ENCODE peak calls at places on chromosomes 5 and 9, in four cellular contexts. One of them, this sample, is unnamed.

GRCh38 chr9:28197653-28198052 is 624.4 kb upstream of the C9orf72 start:
- DNase-seq in Caco-2: no peak
- DNase-seq in EH: no peak
- DNase-seq in stimulated activated CD8-positive, alpha-beta memory T cell treated with anti-CD3 and anti-CD28 coated beads, Interleukin-4, amount 100 ng/mL, for 4 hours: no peak
- DNase-seq in this sample: no peak

GRCh38 chr9:72977670-72978069 is 24.8 kb upstream of the ALDH1A1 start:
- DNase-seq in Caco-2: no peak
- DNase-seq in EH: peak; percentile 37
- DNase-seq in stimulated activated CD8-positive, alpha-beta memory T cell treated with anti-CD3 and anti-CD28 coated beads, Interleukin-4, amount 100 ng/mL, for 4 hours: no peak
- DNase-seq in this sample: no peak

GRCh38 chr9:75974006-75974766 is 83.7 kb downstream of the PCSK5 start:
- DNase-seq in Caco-2: no peak
- DNase-seq in EH: peak; percentile 11
- DNase-seq in stimulated activated CD8-positive, alpha-beta memory T cell treated with anti-CD3 and anti-CD28 coated beads, Interleukin-4, amount 100 ng/mL, for 4 hours: no peak
- DNase-seq in this sample: no peak

GRCh38 chr9:13110766-13111400 is 168.6 kb downstream of the MPDZ start:
- DNase-seq in Caco-2: no peak
- DNase-seq in EH: peak; percentile 63
- DNase-seq in stimulated activated CD8-positive, alpha-beta memory T cell treated with anti-CD3 and anti-CD28 coated beads, Interleukin-4, amount 100 ng/mL, for 4 hours: no peak
- DNase-seq in this sample: no peak

GRCh38 chr5:142106061-142106460 is 2.5 kb upstream of the NDFIP1 start:
- DNase-seq in Caco-2: no peak
- DNase-seq in EH: peak; percentile 9
- DNase-seq in stimulated activated CD8-positive, alpha-beta memory T cell treated with anti-CD3 and anti-CD28 coated beads, Interleukin-4, amount 100 ng/mL, for 4 hours: no peak
- DNase-seq in this sample: no peak

GRCh38 chr5:148760945-148761638 is 65.3 kb upstream of the ADRB2 start:
- DNase-seq in Caco-2: no peak
- DNase-seq in EH: no peak
- DNase-seq in stimulated activated CD8-positive, alpha-beta memory T cell treated with anti-CD3 and anti-CD28 coated beads, Interleukin-4, amount 100 ng/mL, for 4 hours: no peak
- DNase-seq in this sample: no peak

GRCh38 chr5:15885156-15885555 is 294.4 kb downstream of the MARCHF11 start:
- DNase-seq in Caco-2: no peak
- DNase-seq in EH: peak; percentile 50
- DNase-seq in stimulated activated CD8-positive, alpha-beta memory T cell treated with anti-CD3 and anti-CD28 coated beads, Interleukin-4, amount 100 ng/mL, for 4 hours: no peak
- DNase-seq in this sample: no peak

GRCh38 chr9:107465467-107466451 is 23.8 kb downstream of the KLF4 start:
- DNase-seq in Caco-2: no peak
- DNase-seq in EH: peak; percentile 62
- DNase-seq in stimulated activated CD8-positive, alpha-beta memory T cell treated with anti-CD3 and anti-CD28 coated beads, Interleukin-4, amount 100 ng/mL, for 4 hours: no peak
- DNase-seq in this sample: peak; percentile 55

GRCh38 chr5:156913355-156913718 is 49.7 kb downstream of the TIMD4 start:
- DNase-seq in Caco-2: no peak
- DNase-seq in EH: no peak
- DNase-seq in stimulated activated CD8-positive, alpha-beta memory T cell treated with anti-CD3 and anti-CD28 coated beads, Interleukin-4, amount 100 ng/mL, for 4 hours: no peak
- DNase-seq in this sample: no peak